ENCODE peak calls at places on chromosome X, in four cellular contexts. One of them, this sample, is unnamed.

GRCh38 chrX:79138658-79139241 is 5.7 kb upstream of the GPR174 start:
- DNase-seq in stomach: no peak
- DNase-seq in GM12878: peak; percentile 79
- DNase-seq in heart left ventricle: no peak
- DNase-seq in this sample: no peak

GRCh38 chrX:19682712-19683331 is 167.5 kb upstream of the MAP3K15 start:
- DNase-seq in stomach: peak; percentile 55
- DNase-seq in GM12878: no peak
- DNase-seq in heart left ventricle: peak; percentile 54
- DNase-seq in this sample: peak; percentile 44

GRCh38 chrX:97096385-97096784 is 212.7 kb downstream of the RPA4 start:
- DNase-seq in GM12878: no peak
- DNase-seq in stomach: no peak
- DNase-seq in heart left ventricle: no peak
- DNase-seq in this sample: no peak

GRCh38 chrX:10111364-10112148 is 45.2 kb upstream of the CLCN4 start:
- DNase-seq in GM12878: peak; percentile 59
- DNase-seq in heart left ventricle: no peak
- DNase-seq in stomach: no peak
- DNase-seq in this sample: no peak

GRCh38 chrX:134443461-134443860 is 16.5 kb upstream of the HPRT1 start:
- DNase-seq in stomach: no peak
- DNase-seq in heart left ventricle: no peak
- DNase-seq in GM12878: no peak
- DNase-seq in this sample: no peak

GRCh38 chrX:28229217-28229616 is 248.0 kb upstream of the DCAF8L1 start:
- DNase-seq in GM12878: no peak
- DNase-seq in stomach: no peak
- DNase-seq in heart left ventricle: no peak
- DNase-seq in this sample: no peak

GRCh38 chrX:102976793-102977495 is 39.9 kb downstream of the RAB40AL start:
- DNase-seq in stomach: no peak
- DNase-seq in GM12878: no peak
- DNase-seq in heart left ventricle: no peak
- DNase-seq in this sample: no peak

GRCh38 chrX:19225906-19226305 is 103.6 kb upstream of the ADGRG2 start:
- DNase-seq in GM12878: no peak
- DNase-seq in heart left ventricle: no peak
- DNase-seq in stomach: no peak
- DNase-seq in this sample: no peak

GRCh38 chrX:68894513-68895338 is 65.9 kb downstream of the EFNB1 start:
- DNase-seq in stomach: peak; percentile 64
- DNase-seq in GM12878: no peak
- DNase-seq in heart left ventricle: peak; percentile 78
- DNase-seq in this sample: peak; percentile 55

GRCh38 chrX:40030205-40030604 is 67.6 kb downstream of the BCOR start:
- DNase-seq in heart left ventricle: no peak
- DNase-seq in stomach: no peak
- DNase-seq in GM12878: no peak
- DNase-seq in this sample: no peak

GRCh38 chrX:139642241-139642927 is 65.6 kb downstream of the MCF2 start:
- DNase-seq in heart left ventricle: no peak
- DNase-seq in stomach: no peak
- DNase-seq in GM12878: no peak
- DNase-seq in this sample: no peak

GRCh38 chrX:49915352-49916222 is 6.8 kb upstream of the CLCN5 start:
- DNase-seq in stomach: peak; percentile 50
- DNase-seq in heart left ventricle: peak; percentile 30
- DNase-seq in GM12878: no peak
- DNase-seq in this sample: peak; percentile 60

GRCh38 chrX:10158279-10158939 is 1.6 kb downstream of the CLCN4 start:
- DNase-seq in stomach: no peak
- DNase-seq in GM12878: no peak
- DNase-seq in heart left ventricle: peak; percentile 39
- DNase-seq in this sample: no peak

GRCh38 chrX:63855896-63856295 is 70.9 kb upstream of the ARHGEF9 start:
- DNase-seq in heart left ventricle: no peak
- DNase-seq in GM12878: no peak
- DNase-seq in stomach: no peak
- DNase-seq in this sample: no peak

GRCh38 chrX:53247928-53248327 is 22.9 kb upstream of the KDM5C start:
- DNase-seq in stomach: no peak
- DNase-seq in heart left ventricle: no peak
- DNase-seq in GM12878: no peak
- DNase-seq in this sample: no peak

GRCh38 chrX:122582280-122582679 is 601.8 kb upstream of the GRIA3 start:
- DNase-seq in stomach: no peak
- DNase-seq in heart left ventricle: no peak
- DNase-seq in GM12878: no peak
- DNase-seq in this sample: no peak

GRCh38 chrX:130079824-130080406 is 30.4 kb downstream of the ELF4 start:
- DNase-seq in GM12878: no peak
- DNase-seq in heart left ventricle: peak; percentile 53
- DNase-seq in stomach: peak; percentile 67
- DNase-seq in this sample: peak; percentile 65

GRCh38 chrX:1443496-1444075 is 9.1 kb downstream of the ASMTL start:
- DNase-seq in heart left ventricle: peak; percentile 7
- DNase-seq in stomach: no peak
- DNase-seq in GM12878: no peak
- DNase-seq in this sample: no peak

GRCh38 chrX:103722505-103722904 is 11.8 kb downstream of the TMEM31 start:
- DNase-seq in GM12878: no peak
- DNase-seq in heart left ventricle: no peak
- DNase-seq in stomach: no peak
- DNase-seq in this sample: peak; percentile 10

GRCh38 chrX:129790808-129791207 is 11.1 kb downstream of the SASH3 start:
- DNase-seq in GM12878: no peak
- DNase-seq in stomach: no peak
- DNase-seq in heart left ventricle: no peak
- DNase-seq in this sample: no peak

GRCh38 chrX:31233941-31234496 is 162.2 kb upstream of the FTHL17 start:
- DNase-seq in stomach: no peak
- DNase-seq in heart left ventricle: no peak
- DNase-seq in GM12878: no peak
- DNase-seq in this sample: no peak

GRCh38 chrX:131288738-131289511 is at the start of gene IGSF1:
- DNase-seq in stomach: no peak
- DNase-seq in heart left ventricle: peak; percentile 20
- DNase-seq in GM12878: no peak
- DNase-seq in this sample: peak; percentile 60

GRCh38 chrX:46965125-46965758 is 53.0 kb downstream of the JADE3 start:
- DNase-seq in heart left ventricle: no peak
- DNase-seq in GM12878: no peak
- DNase-seq in stomach: no peak
- DNase-seq in this sample: no peak

GRCh38 chrX:19827088-19827487 is 60.3 kb downstream of the SH3KBP1 start:
- DNase-seq in heart left ventricle: no peak
- DNase-seq in stomach: no peak
- DNase-seq in GM12878: no peak
- DNase-seq in this sample: no peak

GRCh38 chrX:71910526-71911022 is at the start of gene NHSL2:
- DNase-seq in GM12878: no peak
- DNase-seq in heart left ventricle: peak; percentile 30
- DNase-seq in stomach: no peak
- DNase-seq in this sample: no peak

GRCh38 chrX:81082649-81083048 is 119.1 kb downstream of the HMGN5 start:
- DNase-seq in heart left ventricle: no peak
- DNase-seq in stomach: no peak
- DNase-seq in GM12878: no peak
- DNase-seq in this sample: no peak

GRCh38 chrX:41923925-41924693 is 755 bp upstream of the CASK start:
- DNase-seq in heart left ventricle: peak; percentile 16
- DNase-seq in GM12878: no peak
- DNase-seq in stomach: peak; percentile 49
- DNase-seq in this sample: peak; percentile 53

GRCh38 chrX:134603806-134604700 is 54.2 kb downstream of the PLAC1 start:
- DNase-seq in stomach: no peak
- DNase-seq in GM12878: no peak
- DNase-seq in heart left ventricle: no peak
- DNase-seq in this sample: no peak

GRCh38 chrX:119826399-119826959 is 26.3 kb downstream of the UPF3B start:
- DNase-seq in GM12878: no peak
- DNase-seq in stomach: no peak
- DNase-seq in heart left ventricle: no peak
- DNase-seq in this sample: no peak

GRCh38 chrX:39808471-39808917 is 289.3 kb downstream of the BCOR start:
- DNase-seq in stomach: no peak
- DNase-seq in heart left ventricle: peak; percentile 22
- DNase-seq in GM12878: no peak
- DNase-seq in this sample: no peak

GRCh38 chrX:41759817-41760216 is 35.8 kb downstream of the GPR82 start:
- DNase-seq in stomach: no peak
- DNase-seq in heart left ventricle: no peak
- DNase-seq in GM12878: no peak
- DNase-seq in this sample: no peak

GRCh38 chrX:140664939-140665338 is 44.6 kb upstream of the LINC00632 start:
- DNase-seq in heart left ventricle: no peak
- DNase-seq in GM12878: no peak
- DNase-seq in stomach: no peak
- DNase-seq in this sample: no peak

GRCh38 chrX:49878128-49878833 is 1.0 kb upstream of the USP27X start:
- DNase-seq in GM12878: no peak
- DNase-seq in heart left ventricle: no peak
- DNase-seq in stomach: no peak
- DNase-seq in this sample: no peak

GRCh38 chrX:107985032-107985431 is 2.9 kb upstream of the TEX13B start:
- DNase-seq in GM12878: no peak
- DNase-seq in heart left ventricle: no peak
- DNase-seq in stomach: no peak
- DNase-seq in this sample: no peak

GRCh38 chrX:140431521-140431920 is 73.3 kb downstream of the SOX3 start:
- DNase-seq in GM12878: no peak
- DNase-seq in heart left ventricle: no peak
- DNase-seq in stomach: no peak
- DNase-seq in this sample: no peak

GRCh38 chrX:68416592-68416991 is 16.7 kb downstream of the OPHN1 start:
- DNase-seq in heart left ventricle: no peak
- DNase-seq in stomach: no peak
- DNase-seq in GM12878: no peak
- DNase-seq in this sample: no peak

GRCh38 chrX:153517941-153518834 is 746 bp downstream of the ATP2B3 start:
- DNase-seq in GM12878: no peak
- DNase-seq in heart left ventricle: no peak
- DNase-seq in stomach: no peak
- DNase-seq in this sample: no peak

GRCh38 chrX:153517421-153517820 is at the start of gene ATP2B3:
- DNase-seq in heart left ventricle: no peak
- DNase-seq in GM12878: no peak
- DNase-seq in stomach: no peak
- DNase-seq in this sample: no peak

GRCh38 chrX:153514259-153514658 is 3.2 kb upstream of the ATP2B3 start:
- DNase-seq in stomach: no peak
- DNase-seq in heart left ventricle: no peak
- DNase-seq in GM12878: no peak
- DNase-seq in this sample: no peak

GRCh38 chrX:153515435-153515834 is 2.0 kb upstream of the ATP2B3 start:
- DNase-seq in stomach: no peak
- DNase-seq in GM12878: no peak
- DNase-seq in heart left ventricle: no peak
- DNase-seq in this sample: no peak

GRCh38 chrX:153516055-153516454 is 1.4 kb upstream of the ATP2B3 start:
- DNase-seq in heart left ventricle: no peak
- DNase-seq in stomach: no peak
- DNase-seq in GM12878: no peak
- DNase-seq in this sample: no peak
- TF ChIP-seq POLR2A in heart left ventricle: no peak
- TF ChIP-seq POLR2A in stomach: no peak
- TF ChIP-seq POLR2A in GM12878: no peak
- TF ChIP-seq POLR2A in this sample: no peak

DNA sequence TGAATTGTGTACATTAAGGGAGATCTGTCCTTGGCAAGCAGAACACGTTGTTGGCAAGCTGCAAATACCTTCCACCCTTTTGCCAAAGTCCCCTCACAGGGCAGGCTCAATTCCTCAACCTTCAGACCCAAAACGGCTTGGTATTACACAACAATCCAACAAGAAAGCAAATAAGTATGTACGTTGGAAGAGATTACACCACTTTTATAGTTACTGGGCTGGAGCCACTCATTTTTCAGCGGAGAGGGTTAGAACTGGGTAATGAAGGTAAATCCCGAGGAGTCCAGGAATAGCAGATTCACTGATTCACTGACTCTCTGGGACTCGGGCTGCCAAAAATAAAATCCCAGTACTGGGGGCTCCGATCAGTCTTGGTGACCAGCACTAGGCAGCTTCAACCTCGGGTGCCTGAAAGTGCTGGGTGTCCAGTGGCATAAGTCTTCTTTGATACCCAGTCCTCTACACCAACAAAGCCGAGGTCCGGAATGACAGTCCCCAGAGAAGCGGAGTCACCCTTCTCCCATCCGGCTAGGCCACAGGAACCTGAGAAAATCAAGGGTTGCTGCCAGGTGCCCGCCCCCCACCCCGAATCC is 587 bp downstream of the TIMM8A start:
- DNase-seq in GM12878: no peak
- DNase-seq in stomach: no peak
- DNase-seq in heart left ventricle: peak; percentile 18
- DNase-seq in this sample: no peak
- H3K27ac ChIP-seq in GM12878: peak overlapping the region; percentile 43
- H3K27ac ChIP-seq in stomach: no peak overlapping the region
- H3K27ac ChIP-seq in heart left ventricle: peak overlapping the region; percentile 80
- H3K27ac ChIP-seq in this sample: peak overlapping the region; percentile 92

DNA sequence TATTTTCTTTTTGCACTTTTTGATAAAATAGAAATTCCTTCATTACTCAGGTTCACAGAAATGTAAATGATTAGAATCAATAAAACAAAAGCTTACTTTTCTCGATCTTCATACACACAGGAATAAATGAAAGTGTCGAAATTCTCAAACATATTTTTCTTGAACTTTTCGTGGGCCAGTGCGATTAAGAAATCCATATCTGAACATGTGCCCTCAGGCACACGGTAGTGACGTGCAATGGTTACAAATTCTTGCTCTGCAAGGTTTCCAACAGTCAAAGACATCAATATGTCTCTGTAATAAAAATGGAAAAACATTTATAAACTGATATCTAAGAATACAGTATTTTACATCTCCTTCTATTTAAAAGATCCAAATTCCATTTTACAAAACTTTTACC is 165.2 kb downstream of the EFHC2 start:
- DNase-seq in GM12878: no peak
- DNase-seq in stomach: no peak
- DNase-seq in heart left ventricle: no peak
- DNase-seq in this sample: no peak
- TF ChIP-seq POLR2A in GM12878: no peak
- TF ChIP-seq POLR2A in stomach: no peak
- TF ChIP-seq POLR2A in heart left ventricle: no peak
- TF ChIP-seq POLR2A in this sample: no peak

DNA sequence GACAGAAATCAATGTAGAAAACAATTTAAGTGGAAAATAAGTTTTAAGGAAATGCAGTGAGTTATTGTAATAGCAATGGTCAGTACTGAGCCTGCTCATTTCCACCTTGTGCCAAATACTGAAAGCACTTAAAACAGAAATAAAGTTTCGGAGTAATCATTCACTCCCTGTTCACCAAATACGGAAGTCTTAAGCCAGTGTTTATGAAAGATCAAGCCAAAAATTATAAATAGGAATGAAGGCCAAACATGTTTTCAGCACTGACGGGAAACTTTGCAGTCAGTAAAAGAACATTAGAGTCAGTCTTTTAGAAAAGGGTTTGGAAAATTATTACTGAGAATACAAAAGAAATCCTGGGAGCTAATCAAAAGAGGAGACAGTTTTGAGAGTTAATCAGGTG is 178.6 kb downstream of the DMD start:
- DNase-seq in GM12878: no peak
- DNase-seq in stomach: no peak
- DNase-seq in heart left ventricle: no peak
- DNase-seq in this sample: no peak
- H3K27ac ChIP-seq in GM12878: no peak overlapping the region
- H3K27ac ChIP-seq in stomach: no peak overlapping the region
- H3K27ac ChIP-seq in heart left ventricle: no peak overlapping the region
- H3K27ac ChIP-seq in this sample: no peak overlapping the region

This sample was measured in body of pancreas.